ENCODE peak calls at places on chromosome 14, in seven cellular contexts. X, Z, K, F, D, H and U are unnamed samples.

GRCh38 chr14:64705406-64706118 is 1.3 kb downstream of the PLEKHG3 start:
- DNase-seq in Z (no peak), D (no peak), K (no peak), F (no peak), H (no peak), X (peak), U (no peak)

GRCh38 chr14:83379371-83379770 is 1845.7 kb upstream of the SEL1L start:
- DNase-seq in F (no peak), X (no peak), Z (no peak), H (no peak), D (no peak), K (peak), U (no peak)

GRCh38 chr14:52021971-52022600 is 32.7 kb downstream of the RTRAF start:
- DNase-seq in D (no peak), X (no peak), Z (no peak), K (no peak), F (no peak), H (no peak), U (no peak)

GRCh38 chr14:100546051-100546443 is 41.2 kb downstream of the BEGAIN start:
- DNase-seq in Z (no peak), D (no peak), F (no peak), H (peak), K (no peak), X (peak), U (no peak)

GRCh38 chr14:69708049-69708448 is 58.9 kb upstream of the SRSF5 start:
- DNase-seq in Z (no peak), X (no peak), F (no peak), D (no peak), H (no peak), K (no peak), U (no peak)

GRCh38 chr14:98227727-98228111 is 1044.3 kb downstream of the BCL11B start:
- DNase-seq in X (no peak), Z (no peak), H (no peak), F (no peak), K (no peak), D (no peak), U (no peak)

GRCh38 chr14:35341454-35342159 is 49.4 kb downstream of the PSMA6 start:
- DNase-seq in X (no peak), D (no peak), Z (no peak), F (no peak), H (peak), K (peak), U (no peak)

GRCh38 chr14:100246136-100246535 is 7.2 kb downstream of the YY1 start:
- DNase-seq in D (no peak), Z (no peak), K (no peak), F (no peak), H (no peak), X (no peak), U (no peak)

GRCh38 chr14:82447586-82447985 is 913.9 kb upstream of the SEL1L start:
- DNase-seq in F (no peak), Z (no peak), K (no peak), D (no peak), H (no peak), X (no peak), U (no peak)

GRCh38 chr14:48616941-48617340 is 941.5 kb upstream of the MDGA2 start:
- DNase-seq in X (no peak), K (no peak), F (no peak), Z (no peak), D (no peak), H (no peak), U (no peak)

GRCh38 chr14:82720931-82721330 is 1187.3 kb upstream of the SEL1L start:
- DNase-seq in D (no peak), H (no peak), K (peak), F (no peak), Z (no peak), X (no peak), U (no peak)